ENCODE peak calls at places on chromosomes 13 and 19, in eight cellular contexts. H, N, T, M, R, K, U and A are unnamed samples.

GRCh38 chr13:106573855-106574254 is 5.9 kb upstream of the ARGLU1 start:
- DNase-seq in T (peak; percentile 62), H (no peak), M (peak; percentile 62), R (peak; percentile 15), N (no peak), K (no peak), U (no peak), A (no peak)

GRCh38 chr13:65499251-65499650 is 1730.9 kb downstream of the PCDH9 start:
- DNase-seq in R (no peak), T (no peak), H (no peak), M (no peak), N (no peak), K (no peak), U (no peak), A (no peak)

GRCh38 chr19:41863209-41863931 is 3.3 kb downstream of the RPS19 start:
- DNase-seq in U (no peak), H (no peak), K (no peak), M (no peak), T (no peak), R (no peak), N (no peak), A (no peak)

GRCh38 chr13:36163303-36163702 is 32.1 kb upstream of the DCLK1 start:
- DNase-seq in K (no peak), T (peak; percentile 17), H (no peak), M (no peak), N (no peak), U (no peak), R (no peak), A (no peak)

GRCh38 chr19:7868671-7869452 is 5.3 kb downstream of the PRR36 start:
- DNase-seq in R (peak; percentile 44), M (peak; percentile 33), K (peak; percentile 74), U (peak; percentile 68), T (peak; percentile 20), H (peak; percentile 92), N (peak; percentile 71), A (peak; percentile 94)

GRCh38 chr19:10271543-10272086 is 695 bp downstream of the ICAM1 start:
- DNase-seq in K (no peak), H (no peak), M (no peak), N (no peak), U (no peak), T (no peak), R (peak; percentile 56), A (no peak)

GRCh38 chr13:68291595-68291994 is 1061.5 kb upstream of the PCDH9 start:
- DNase-seq in U (no peak), N (no peak), K (no peak), R (no peak), H (no peak), T (no peak), M (no peak), A (no peak)

GRCh38 chr19:5698635-5699422 is 8.7 kb downstream of the RPL36 start:
- DNase-seq in H (no peak), N (no peak), K (no peak), U (no peak), T (no peak), R (no peak), M (no peak), A (no peak)

GRCh38 chr13:29861694-29862110 is 11.3 kb upstream of the UBL3 start:
- DNase-seq in H (peak; percentile 47), M (no peak), K (peak; percentile 76), U (no peak), N (no peak), T (no peak), R (peak; percentile 97), A (no peak)

GRCh38 chr19:48450441-48450840 is 4.7 kb downstream of the GRWD1 start:
- DNase-seq in N (no peak), K (no peak), R (no peak), U (no peak), H (no peak), M (no peak), T (no peak), A (no peak)

GRCh38 chr19:48448563-48448962 is 2.8 kb downstream of the GRWD1 start:
- DNase-seq in U (no peak), H (no peak), T (no peak), N (no peak), R (no peak), K (no peak), M (no peak), A (no peak)

GRCh38 chr19:48452656-48453480 is 2.5 kb upstream of the KCNJ14 start:
- DNase-seq in H (no peak), R (no peak), T (no peak), U (no peak), M (no peak), K (no peak), N (no peak), A (no peak)

GRCh38 chr19:48452255-48452654 is 3.1 kb upstream of the KCNJ14 start:
- DNase-seq in R (no peak), U (no peak), M (no peak), T (no peak), H (no peak), K (no peak), N (no peak), A (no peak)

GRCh38 chr19:48450863-48451262 is 4.5 kb upstream of the KCNJ14 start:
- DNase-seq in U (no peak), M (no peak), R (no peak), N (no peak), H (no peak), T (no peak), K (no peak), A (no peak)
- H3K36me3 ChIP-seq in U (peaks cover 14% of the 10 kb centered on the region), M (peaks cover 54% of the 10 kb centered on the region), R (peaks cover 49% of the 10 kb centered on the region), N (peaks cover 60% of the 10 kb centered on the region), H (peaks cover 1% of the 10 kb centered on the region), T (peaks cover 46% of the 10 kb centered on the region), K (peaks cover 13% of the 10 kb centered on the region), A (no peaks in the 10 kb centered on the region)

GRCh38 chr19:17811103-17811502 is 10.2 kb downstream of the INSL3 start:
- DNase-seq in T (no peak), K (no peak), R (no peak), U (no peak), M (no peak), H (no peak), N (no peak), A (no peak)
- TF ChIP-seq CTCF in T (no peak), K (no peak), R (no peak), U (no peak), M (no peak), H (no peak), N (no peak), A (no peak)

GRCh38 chr19:38055655-38056521 is 148.9 kb downstream of the SIPA1L3 start:
- DNase-seq in N (no peak), K (no peak), R (no peak), H (no peak), M (no peak), T (no peak), U (no peak), A (no peak)
- H3K4me1 ChIP-seq in N (peaks cover 16% of the 10 kb centered on the region), K (no peaks in the 10 kb centered on the region), R (peaks cover 16% of the 10 kb centered on the region), H (peaks cover 10% of the 10 kb centered on the region), M (no peaks in the 10 kb centered on the region), T (no peaks in the 10 kb centered on the region), U (no peaks in the 10 kb centered on the region), A (no peaks in the 10 kb centered on the region)

GRCh38 chr19:2043269-2043641 is 7.8 kb downstream of the MKNK2 start:
- DNase-seq in K (no peak), U (no peak), R (no peak), H (no peak), T (no peak), N (no peak), M (no peak), A (no peak)
- H3K36me3 ChIP-seq in K (peaks cover 22% of the 10 kb centered on the region), U (no peaks in the 10 kb centered on the region), R (peaks cover 53% of the 10 kb centered on the region), H (peaks cover 1% of the 10 kb centered on the region), T (peaks cover 42% of the 10 kb centered on the region), N (peaks cover 33% of the 10 kb centered on the region), M (peaks cover 56% of the 10 kb centered on the region), A (no peaks in the 10 kb centered on the region)